ENCODE peak calls at places on chromosomes 2 and 18, in nine cellular contexts. One of them, this sample, is unnamed.

GRCh38 chr2:116696903-116697302 is 1117.6 kb upstream of the DDX18 start:
- DNase-seq in IMR-90: no peak
- DNase-seq in cardiac muscle cell: no peak
- DNase-seq in HFF-Myc: no peak
- DNase-seq in Panc1: no peak
- DNase-seq in cardiac fibroblast: no peak
- DNase-seq in body of pancreas: no peak
- DNase-seq in CD8-positive, alpha-beta T cell: no peak
- DNase-seq in heart left ventricle: no peak
- DNase-seq in this sample: no peak

GRCh38 chr2:38534746-38535403 is 67.9 kb downstream of the HNRNPLL start:
- DNase-seq in IMR-90: no peak
- DNase-seq in cardiac fibroblast: no peak
- DNase-seq in Panc1: no peak
- DNase-seq in CD8-positive, alpha-beta T cell: no peak
- DNase-seq in cardiac muscle cell: no peak
- DNase-seq in heart left ventricle: no peak
- DNase-seq in HFF-Myc: no peak
- DNase-seq in body of pancreas: no peak
- DNase-seq in this sample: no peak

GRCh38 chr2:39608212-39608575 is 57.5 kb upstream of the TMEM178A start:
- DNase-seq in cardiac muscle cell: no peak
- DNase-seq in CD8-positive, alpha-beta T cell: no peak
- DNase-seq in HFF-Myc: no peak
- DNase-seq in heart left ventricle: no peak
- DNase-seq in IMR-90: no peak
- DNase-seq in Panc1: no peak
- DNase-seq in body of pancreas: no peak
- DNase-seq in cardiac fibroblast: no peak
- DNase-seq in this sample: no peak

GRCh38 chr2:238562446-238562845 is 135.7 kb downstream of the ASB1 start:
- DNase-seq in body of pancreas: no peak
- DNase-seq in heart left ventricle: no peak
- DNase-seq in CD8-positive, alpha-beta T cell: no peak
- DNase-seq in HFF-Myc: no peak
- DNase-seq in cardiac fibroblast: no peak
- DNase-seq in IMR-90: no peak
- DNase-seq in cardiac muscle cell: no peak
- DNase-seq in Panc1: no peak
- DNase-seq in this sample: no peak

GRCh38 chr2:86396304-86396785 is 44.8 kb upstream of the KDM3A start:
- DNase-seq in cardiac muscle cell: peak
- DNase-seq in IMR-90: peak
- DNase-seq in heart left ventricle: peak
- DNase-seq in HFF-Myc: no peak
- DNase-seq in Panc1: peak
- DNase-seq in cardiac fibroblast: peak
- DNase-seq in CD8-positive, alpha-beta T cell: no peak
- DNase-seq in body of pancreas: peak
- DNase-seq in this sample: peak

GRCh38 chr18:54561864-54562263 is 29.2 kb upstream of the DYNAP start:
- DNase-seq in body of pancreas: no peak
- DNase-seq in Panc1: no peak
- DNase-seq in cardiac muscle cell: no peak
- DNase-seq in cardiac fibroblast: no peak
- DNase-seq in HFF-Myc: no peak
- DNase-seq in CD8-positive, alpha-beta T cell: no peak
- DNase-seq in IMR-90: no peak
- DNase-seq in heart left ventricle: no peak
- DNase-seq in this sample: no peak

GRCh38 chr2:144456680-144457079 is 63.2 kb downstream of the ZEB2 start:
- DNase-seq in heart left ventricle: no peak
- DNase-seq in Panc1: no peak
- DNase-seq in body of pancreas: no peak
- DNase-seq in HFF-Myc: no peak
- DNase-seq in cardiac fibroblast: peak
- DNase-seq in IMR-90: peak
- DNase-seq in CD8-positive, alpha-beta T cell: no peak
- DNase-seq in cardiac muscle cell: peak
- DNase-seq in this sample: no peak

GRCh38 chr2:119338826-119339561 is 27.6 kb downstream of the C2orf76 start:
- DNase-seq in HFF-Myc: no peak
- DNase-seq in cardiac muscle cell: no peak
- DNase-seq in body of pancreas: no peak
- DNase-seq in CD8-positive, alpha-beta T cell: peak
- DNase-seq in IMR-90: no peak
- DNase-seq in heart left ventricle: peak
- DNase-seq in cardiac fibroblast: no peak
- DNase-seq in Panc1: no peak
- DNase-seq in this sample: no peak

GRCh38 chr2:30512243-30512866 is 65.3 kb downstream of the LCLAT1 start:
- DNase-seq in heart left ventricle: no peak
- DNase-seq in HFF-Myc: no peak
- DNase-seq in cardiac muscle cell: no peak
- DNase-seq in body of pancreas: no peak
- DNase-seq in cardiac fibroblast: no peak
- DNase-seq in CD8-positive, alpha-beta T cell: no peak
- DNase-seq in Panc1: no peak
- DNase-seq in IMR-90: no peak
- DNase-seq in this sample: no peak

GRCh38 chr2:136284226-136285119 is 166.5 kb upstream of the CXCR4 start:
- DNase-seq in Panc1: no peak
- DNase-seq in body of pancreas: no peak
- DNase-seq in heart left ventricle: no peak
- DNase-seq in cardiac muscle cell: no peak
- DNase-seq in HFF-Myc: no peak
- DNase-seq in IMR-90: no peak
- DNase-seq in CD8-positive, alpha-beta T cell: no peak
- DNase-seq in cardiac fibroblast: no peak
- DNase-seq in this sample: no peak

DNA sequence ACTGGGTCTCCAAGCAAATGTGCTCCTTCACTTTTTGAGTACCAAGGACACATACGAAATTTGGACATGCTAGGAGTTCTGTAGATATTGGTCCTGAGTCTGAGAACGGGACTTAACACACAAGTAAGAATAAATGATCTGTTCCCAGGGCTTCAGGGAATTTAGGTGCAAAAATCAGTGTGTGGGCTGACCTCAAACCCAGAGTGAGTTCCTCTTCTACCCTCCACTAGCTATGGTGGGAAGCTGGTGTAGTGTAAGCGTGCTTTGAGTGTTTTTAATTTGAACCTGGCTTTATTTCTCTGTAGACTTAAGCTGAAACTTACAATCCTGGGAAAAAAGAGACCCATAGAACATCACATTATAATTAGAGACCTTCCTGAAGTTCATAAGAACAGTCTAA is 50.5 kb downstream of the MYO3B start:
- DNase-seq in heart left ventricle: no peak
- DNase-seq in IMR-90: no peak
- DNase-seq in HFF-Myc: no peak
- DNase-seq in cardiac muscle cell: no peak
- DNase-seq in Panc1: no peak
- DNase-seq in cardiac fibroblast: no peak
- DNase-seq in body of pancreas: no peak
- DNase-seq in CD8-positive, alpha-beta T cell: no peak
- DNase-seq in this sample: no peak
- H3K4me3 ChIP-seq in heart left ventricle: no peak
- H3K4me3 ChIP-seq in IMR-90: no peak
- H3K4me3 ChIP-seq in HFF-Myc: no peak
- H3K4me3 ChIP-seq in cardiac muscle cell: no peak
- H3K4me3 ChIP-seq in Panc1: no peak
- H3K4me3 ChIP-seq in cardiac fibroblast: no peak
- H3K4me3 ChIP-seq in body of pancreas: no peak
- H3K4me3 ChIP-seq in CD8-positive, alpha-beta T cell: no peak
- H3K4me3 ChIP-seq in this sample: no peak

DNA sequence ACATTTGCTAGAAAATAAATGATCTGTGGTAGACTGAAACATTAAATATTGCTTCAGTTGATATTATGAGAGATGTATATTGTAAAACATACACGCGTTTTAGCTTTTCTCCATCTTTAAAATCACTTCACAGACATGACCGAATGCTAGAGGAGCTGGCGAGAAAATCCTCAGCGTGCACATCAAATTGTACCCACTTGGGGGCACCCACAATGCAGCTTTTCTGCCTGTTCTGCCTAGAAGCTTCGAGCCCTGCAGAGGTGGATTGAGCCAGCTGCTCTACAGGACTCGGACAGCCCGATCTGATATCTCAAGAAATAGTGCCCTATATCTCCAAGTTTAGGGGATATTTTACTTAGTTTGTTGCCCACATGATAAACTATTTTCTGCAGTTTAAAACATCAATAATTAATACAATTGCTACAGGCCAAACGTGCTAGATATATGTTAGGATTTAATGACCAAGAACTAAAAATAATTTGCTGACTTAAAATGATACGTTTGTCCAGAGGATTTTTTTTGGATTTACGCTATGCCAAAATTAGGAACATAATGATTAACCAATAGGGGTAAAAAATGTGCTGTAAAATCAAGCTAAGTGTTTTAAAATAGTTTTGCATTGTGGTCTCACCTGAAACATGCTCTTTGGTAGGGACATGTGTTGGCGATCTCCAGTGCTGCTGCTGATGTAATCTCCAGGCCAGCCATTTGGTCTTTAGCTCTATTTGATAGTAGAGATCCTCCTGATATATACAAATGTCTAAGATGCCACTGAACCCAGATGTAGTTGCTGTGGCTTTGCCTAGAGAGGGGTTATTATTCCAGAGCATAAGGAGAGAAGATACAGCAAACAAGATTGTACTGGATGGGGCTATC is 22.3 kb upstream of the ATP5MC3 start:
- DNase-seq in HFF-Myc: no peak
- DNase-seq in CD8-positive, alpha-beta T cell: peak
- DNase-seq in cardiac fibroblast: peak
- DNase-seq in IMR-90: peak
- DNase-seq in heart left ventricle: no peak
- DNase-seq in Panc1: no peak
- DNase-seq in cardiac muscle cell: peak
- DNase-seq in body of pancreas: peak
- DNase-seq in this sample: no peak
- TF ChIP-seq CTCF in HFF-Myc: peak
- TF ChIP-seq CTCF in CD8-positive, alpha-beta T cell: peak
- TF ChIP-seq CTCF in cardiac fibroblast: peak
- TF ChIP-seq CTCF in IMR-90: peak
- TF ChIP-seq CTCF in heart left ventricle: peak
- TF ChIP-seq CTCF in Panc1: peak
- TF ChIP-seq CTCF in cardiac muscle cell: peak
- TF ChIP-seq CTCF in body of pancreas: peak
- TF ChIP-seq CTCF in this sample: peak

GRCh38 chr2:230908094-230908594 is 16.9 kb downstream of the GPR55 start:
- DNase-seq in IMR-90: peak
- DNase-seq in body of pancreas: no peak
- DNase-seq in heart left ventricle: peak
- DNase-seq in cardiac muscle cell: peak
- DNase-seq in cardiac fibroblast: no peak
- DNase-seq in HFF-Myc: no peak
- DNase-seq in Panc1: no peak
- DNase-seq in CD8-positive, alpha-beta T cell: no peak
- DNase-seq in this sample: no peak
- H3K4me3 ChIP-seq in IMR-90: no peak
- H3K4me3 ChIP-seq in body of pancreas: no peak
- H3K4me3 ChIP-seq in heart left ventricle: peak
- H3K4me3 ChIP-seq in cardiac muscle cell: no peak
- H3K4me3 ChIP-seq in cardiac fibroblast: no peak
- H3K4me3 ChIP-seq in HFF-Myc: no peak
- H3K4me3 ChIP-seq in Panc1: no peak
- H3K4me3 ChIP-seq in CD8-positive, alpha-beta T cell: no peak
- H3K4me3 ChIP-seq in this sample: no peak

DNA sequence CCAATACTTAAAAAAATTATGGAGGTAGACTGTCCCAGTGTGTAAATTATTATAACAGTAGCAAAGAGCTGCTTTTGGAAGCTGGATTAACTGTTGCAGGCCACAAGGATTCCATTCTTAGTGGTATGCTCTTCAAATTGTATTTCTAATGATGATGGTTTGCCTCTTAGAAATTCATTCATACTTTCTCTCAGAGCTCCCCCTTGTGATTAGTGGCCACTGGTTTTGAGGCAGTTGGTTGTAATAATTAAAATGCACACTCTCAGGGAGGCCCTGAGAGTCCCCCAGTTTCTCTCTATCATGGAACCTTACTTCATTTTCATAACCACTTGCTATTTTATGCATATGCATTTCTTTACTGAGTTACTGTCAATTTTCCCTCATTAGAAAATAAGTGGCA is 122.5 kb downstream of the PLA2R1 start:
- DNase-seq in HFF-Myc: no peak
- DNase-seq in CD8-positive, alpha-beta T cell: no peak
- DNase-seq in cardiac muscle cell: peak
- DNase-seq in Panc1: no peak
- DNase-seq in body of pancreas: no peak
- DNase-seq in cardiac fibroblast: peak
- DNase-seq in heart left ventricle: no peak
- DNase-seq in IMR-90: peak
- DNase-seq in this sample: no peak
- TF ChIP-seq CTCF in HFF-Myc: peak
- TF ChIP-seq CTCF in CD8-positive, alpha-beta T cell: no peak
- TF ChIP-seq CTCF in cardiac muscle cell: peak
- TF ChIP-seq CTCF in Panc1: peak
- TF ChIP-seq CTCF in body of pancreas: no peak
- TF ChIP-seq CTCF in cardiac fibroblast: peak
- TF ChIP-seq CTCF in heart left ventricle: peak
- TF ChIP-seq CTCF in IMR-90: peak
- TF ChIP-seq CTCF in this sample: peak

This sample was measured in LNCaP clone FGC.